ENCODE peak calls at places on chromosome 21, in nine cellular contexts. K is posterior cingulate gyrus, X is memory B cell, V is fibroblast of mammary gland, B is posterior vena cava, D is GF-D8, R is endodermal cell, S is GM04504, W is type B pancreatic cell. G is an unnamed sample.

GRCh38 chr21:41536076-41536826 is 28.3 kb upstream of the TMPRSS2 start:
- DNase-seq in K (no peak), X (no peak), V (no peak), B (no peak), D (no peak), R (no peak), S (no peak), W (no peak), G (no peak)

GRCh38 chr21:44495641-44496040 is 40.3 kb downstream of the LRRC3 start:
- DNase-seq in K (peak; percentile 4), X (no peak), V (no peak), B (no peak), D (no peak), R (no peak), S (no peak), W (no peak), G (no peak)

GRCh38 chr21:41612674-41613250 is 104.8 kb upstream of the TMPRSS2 start:
- DNase-seq in K (peak; percentile 94), X (no peak), V (peak; percentile 95), B (peak; percentile 95), D (no peak), R (peak; percentile 92), S (peak; percentile 99), W (peak; percentile 79), G (no peak)

GRCh38 chr21:25708467-25709065 is 26.1 kb downstream of the ATP5PF start:
- DNase-seq in K (no peak), X (peak; percentile 23), V (peak; percentile 64), B (no peak), D (no peak), R (peak; percentile 61), S (peak; percentile 19), W (no peak), G (no peak)

GRCh38 chr21:33661146-33661545 is 18.8 kb downstream of the ITSN1 start:
- DNase-seq in K (no peak), X (no peak), V (peak; percentile 43), B (no peak), D (no peak), R (no peak), S (no peak), W (no peak), G (no peak)

GRCh38 chr21:37375866-37376574 is 9.4 kb downstream of the DYRK1A start:
- DNase-seq in K (no peak), X (no peak), V (no peak), B (no peak), D (no peak), R (no peak), S (no peak), W (no peak), G (no peak)

GRCh38 chr21:43269461-43269860 is 100.7 kb downstream of the CRYAA start:
- DNase-seq in K (peak; percentile 38), X (no peak), V (no peak), B (no peak), D (no peak), R (peak; percentile 81), S (no peak), W (no peak), G (no peak)

GRCh38 chr21:41766051-41766882 is 585 bp downstream of the RIPK4 start:
- DNase-seq in K (no peak), X (no peak), V (no peak), B (peak; percentile 69), D (no peak), R (peak; percentile 74), S (no peak), W (no peak), G (no peak)

GRCh38 chr21:25005388-25005787 is 601.9 kb downstream of the MRPL39 start:
- DNase-seq in K (no peak), X (no peak), V (peak; percentile 48), B (no peak), D (peak; percentile 44), R (no peak), S (peak; percentile 15), W (no peak), G (no peak)

GRCh38 chr21:16792155-16792554 is 720.7 kb upstream of the CXADR start:
- DNase-seq in K (no peak), X (no peak), V (peak; percentile 51), B (no peak), D (no peak), R (no peak), S (no peak), W (no peak), G (no peak)

GRCh38 chr21:25515484-25516405 is 91.5 kb downstream of the MRPL39 start:
- DNase-seq in K (no peak), X (no peak), V (peak; percentile 38), B (no peak), D (no peak), R (no peak), S (no peak), W (no peak), G (no peak)

GRCh38 chr21:46160563-46161179 is 5.3 kb upstream of the FTCD start:
- DNase-seq in K (peak; percentile 50), X (no peak), V (no peak), B (no peak), D (no peak), R (no peak), S (no peak), W (no peak), G (no peak)

GRCh38 chr21:31172328-31172727 is 134.1 kb upstream of the KRTAP19-8 start:
- DNase-seq in K (no peak), X (no peak), V (no peak), B (no peak), D (no peak), R (peak; percentile 59), S (no peak), W (no peak), G (no peak)

GRCh38 chr21:41933259-41934079 is 20.3 kb downstream of the C2CD2 start:
- DNase-seq in K (no peak), X (no peak), V (peak; percentile 56), B (peak; percentile 85), D (peak; percentile 10), R (no peak), S (no peak), W (no peak), G (no peak)

GRCh38 chr21:44919913-44920693 is 596 bp downstream of the ITGB2 start:
- DNase-seq in K (no peak), X (no peak), V (no peak), B (no peak), D (no peak), R (peak; percentile 45), S (no peak), W (no peak), G (no peak)

GRCh38 chr21:46517361-46517760 is 58.7 kb downstream of the DIP2A start:
- DNase-seq in K (no peak), X (no peak), V (peak; percentile 20), B (no peak), D (no peak), R (no peak), S (peak; percentile 34), W (no peak), G (no peak)

GRCh38 chr21:31142600-31142999 is 104.3 kb upstream of the KRTAP19-8 start:
- DNase-seq in K (no peak), X (no peak), V (no peak), B (no peak), D (no peak), R (peak; percentile 72), S (no peak), W (no peak), G (no peak)

GRCh38 chr21:45283019-45283610 is 4.6 kb downstream of the POFUT2 start:
- DNase-seq in K (peak; percentile 67), X (no peak), V (no peak), B (peak; percentile 80), D (no peak), R (peak; percentile 29), S (no peak), W (peak; percentile 63), G (no peak)

GRCh38 chr21:45473496-45474322 is 68.5 kb downstream of the SLC19A1 start:
- DNase-seq in K (no peak), X (no peak), V (no peak), B (no peak), D (no peak), R (no peak), S (no peak), W (no peak), G (no peak)

GRCh38 chr21:45012661-45013270 is 61.6 kb upstream of the ADARB1 start:
- DNase-seq in K (peak; percentile 27), X (no peak), V (no peak), B (peak; percentile 49), D (no peak), R (peak; percentile 92), S (no peak), W (no peak), G (no peak)

GRCh38 chr21:24375201-24375600 is 1232.1 kb downstream of the MRPL39 start:
- DNase-seq in K (no peak), X (no peak), V (no peak), B (no peak), D (no peak), R (peak; percentile 74), S (no peak), W (no peak), G (no peak)

GRCh38 chr21:33078907-33079582 is 9.1 kb downstream of the OLIG1 start:
- DNase-seq in K (peak; percentile 88), X (no peak), V (peak; percentile 71), B (no peak), D (peak; percentile 49), R (no peak), S (peak; percentile 17), W (no peak), G (no peak)

GRCh38 chr21:14482165-14482564 is 64.0 kb downstream of the SAMSN1 start:
- DNase-seq in K (no peak), X (no peak), V (no peak), B (no peak), D (peak; percentile 96), R (no peak), S (no peak), W (no peak), G (no peak)

GRCh38 chr21:32004281-32004680 is 131.5 kb downstream of the HUNK start:
- DNase-seq in K (no peak), X (no peak), V (no peak), B (no peak), D (no peak), R (no peak), S (peak; percentile 11), W (no peak), G (no peak)

GRCh38 chr21:27505516-27505915 is 538.6 kb upstream of the ADAMTS5 start:
- DNase-seq in K (no peak), X (no peak), V (peak; percentile 79), B (no peak), D (no peak), R (no peak), S (peak; percentile 71), W (no peak), G (no peak)

GRCh38 chr21:34801519-34802132 is 132.8 kb downstream of the CLIC6 start:
- DNase-seq in K (no peak), X (peak; percentile 35), V (peak; percentile 46), B (no peak), D (no peak), R (peak; percentile 79), S (no peak), W (no peak), G (no peak)

GRCh38 chr21:45393833-45394638 is 10.9 kb upstream of the COL18A1 start:
- DNase-seq in K (peak; percentile 31), X (no peak), V (no peak), B (peak; percentile 55), D (no peak), R (no peak), S (no peak), W (no peak), G (no peak)